ENCODE peak calls at places on chromosomes 16 and 17, in ten cellular contexts. I is NB4, D is left ventricle myocardium inferior, H is fibroblast of the aortic adventitia, L is D721Med, K is GM13976, Z is BE2C, C is OCI-LY7, N is AG04450, B is stomach. Q is an unnamed sample.

GRCh38 chr17:41523787-41524186 is 4.3 kb downstream of the KRT19 start:
- DNase-seq in H (no peak), N (no peak), I (no peak), C (no peak), L (no peak), D (no peak), Z (peak), B (peak), K (no peak), Q (no peak)

GRCh38 chr17:17445925-17446665 is 30.7 kb upstream of the MED9 start:
- DNase-seq in K (no peak), L (no peak), Z (no peak), N (peak), B (peak), C (no peak), I (no peak), D (no peak), H (peak), Q (peak)

GRCh38 chr17:75563063-75563758 is 24.4 kb upstream of the MYO15B start:
- DNase-seq in I (no peak), B (no peak), Z (no peak), D (no peak), C (no peak), L (no peak), N (no peak), H (no peak), K (no peak), Q (no peak)

GRCh38 chr16:16041196-16041892 is 91.9 kb downstream of the ABCC1 start:
- DNase-seq in N (no peak), K (no peak), D (no peak), I (no peak), B (peak), Z (no peak), C (no peak), L (no peak), H (no peak), Q (no peak)

GRCh38 chr17:48215583-48216139 is 108.1 kb downstream of the SNX11 start:
- DNase-seq in C (no peak), D (no peak), K (no peak), Z (peak), N (no peak), L (no peak), H (peak), B (no peak), I (peak), Q (peak)

GRCh38 chr16:8963010-8963824 is 489 bp downstream of the USP7 start:
- DNase-seq in C (peak), B (no peak), K (no peak), N (no peak), L (no peak), I (peak), Z (no peak), H (no peak), D (no peak), Q (no peak)

GRCh38 chr16:12341423-12341822 is 364.9 kb downstream of the SNX29 start:
- DNase-seq in C (no peak), K (no peak), L (no peak), N (no peak), H (peak), D (no peak), I (no peak), B (no peak), Z (no peak), Q (peak)

GRCh38 chr16:53529529-53529928 is 26.5 kb upstream of the AKTIP start:
- DNase-seq in N (no peak), K (no peak), I (no peak), D (no peak), H (no peak), B (no peak), C (no peak), Z (no peak), L (no peak), Q (no peak)

GRCh38 chr16:54059319-54059718 is 227.3 kb downstream of the IRX3 start:
- DNase-seq in N (no peak), L (no peak), H (no peak), I (no peak), K (no peak), D (no peak), B (no peak), Z (peak), C (no peak), Q (no peak)

GRCh38 chr17:80889231-80889896 is 102.3 kb upstream of the CHMP6 start:
- DNase-seq in L (no peak), Z (no peak), D (no peak), I (peak), N (no peak), B (no peak), H (no peak), C (no peak), K (no peak), Q (no peak)

GRCh38 chr16:75566889-75567255 is 693 bp downstream of the GABARAPL2 start:
- DNase-seq in K (peak), H (no peak), L (no peak), Z (peak), D (no peak), I (peak), C (no peak), B (no peak), N (no peak), Q (no peak)

GRCh38 chr16:31085873-31086628 is 2.7 kb downstream of the PRSS53 start:
- DNase-seq in B (no peak), Z (no peak), N (no peak), H (no peak), C (no peak), L (no peak), K (no peak), I (no peak), D (no peak), Q (no peak)

GRCh38 chr17:82524540-82524939 is 5.0 kb downstream of the FOXK2 start:
- DNase-seq in D (no peak), K (no peak), L (no peak), I (no peak), N (no peak), B (no peak), H (no peak), Z (peak), C (no peak), Q (no peak)

GRCh38 chr16:11497329-11497805 is 89.4 kb downstream of the LITAF start:
- DNase-seq in K (no peak), H (peak), N (no peak), Z (peak), B (peak), I (peak), C (no peak), L (no peak), D (peak), Q (peak)

GRCh38 chr17:206941-207560 is 25.6 kb upstream of the DOC2B start:
- DNase-seq in Z (no peak), L (no peak), H (no peak), I (no peak), N (no peak), B (no peak), C (no peak), K (no peak), D (no peak), Q (no peak)

GRCh38 chr16:81532491-81533174 is 88.0 kb downstream of the CMIP start:
- DNase-seq in H (no peak), B (no peak), K (no peak), C (no peak), D (no peak), Z (no peak), N (no peak), L (no peak), I (no peak), Q (no peak)

GRCh38 chr17:57243171-57243622 is 13.1 kb upstream of the MSI2 start:
- DNase-seq in Z (peak), H (peak), N (peak), D (peak), I (peak), C (peak), K (peak), B (peak), L (peak), Q (peak)

GRCh38 chr16:89553733-89554132 is 6.7 kb upstream of the RPL13 start:
- DNase-seq in H (no peak), I (no peak), B (no peak), D (no peak), Z (no peak), L (no peak), N (no peak), K (no peak), C (no peak), Q (no peak)

GRCh38 chr17:37301288-37301687 is 74.5 kb upstream of the C17orf78 start:
- DNase-seq in L (no peak), B (no peak), Z (no peak), C (no peak), H (peak), I (peak), K (no peak), N (no peak), D (no peak), Q (no peak)

GRCh38 chr17:56592487-56593072 is 919 bp upstream of the NOG start:
- DNase-seq in H (peak), Z (peak), B (peak), I (peak), D (peak), N (no peak), L (no peak), C (peak), K (peak), Q (peak)

DNA sequence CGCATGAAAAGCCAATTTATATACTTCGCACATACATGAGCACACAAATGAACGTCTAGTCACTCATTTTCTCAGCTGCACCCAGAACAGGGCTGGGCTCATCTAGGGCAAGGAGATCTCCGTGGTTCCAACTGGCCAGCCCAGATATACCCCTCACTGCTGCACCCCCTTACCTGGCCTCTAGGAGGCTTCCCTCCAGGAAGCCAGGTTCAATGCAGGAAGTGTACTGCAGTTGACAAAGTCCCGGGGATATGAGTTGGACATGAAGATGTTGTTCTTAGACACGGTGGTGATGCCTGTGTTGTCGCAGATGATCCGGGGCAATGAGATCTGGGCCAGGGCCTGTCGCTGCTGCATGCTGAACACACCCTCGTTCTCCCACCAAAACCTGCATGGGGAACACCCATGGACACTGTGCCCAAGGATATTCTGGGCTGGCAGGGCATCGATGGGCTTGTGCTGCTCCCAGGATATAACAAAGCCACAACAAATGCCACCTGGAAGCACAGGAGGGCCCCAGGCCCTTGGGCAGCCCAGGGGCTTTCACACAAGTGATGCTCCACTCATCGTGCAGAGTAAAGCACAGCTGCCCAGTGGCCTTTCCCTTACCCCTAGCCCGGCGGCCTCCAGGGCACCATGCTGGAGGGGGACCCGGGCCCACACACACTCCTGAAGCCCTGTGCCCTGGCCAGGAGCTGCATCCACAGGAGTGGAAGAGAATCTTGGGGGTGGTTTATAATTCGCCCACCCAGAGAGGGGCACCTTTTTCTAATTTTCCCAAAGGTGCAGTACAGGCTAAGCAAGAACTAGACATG is 10.1 kb downstream of the MPO start:
- DNase-seq in B (peak), Z (no peak), I (peak), D (no peak), K (no peak), H (no peak), L (no peak), C (peak), N (no peak), Q (no peak)
- TF ChIP-seq CTCF in B (no peak), Z (peak), I (peak), D (no peak), K (no peak), H (peak), L (no peak), C (peak), N (no peak), Q (peak)

GRCh38 chr17:44220211-44221071 is 966 bp upstream of the UBTF start:
- DNase-seq in C (peak), I (peak), Z (peak), D (peak), L (no peak), H (peak), B (peak), K (peak), N (no peak), Q (no peak)
- TF ChIP-seq CTCF in C (no peak), I (no peak), Z (no peak), D (no peak), L (no peak), H (no peak), B (no peak), K (no peak), N (no peak), Q (no peak)

GRCh38 chr16:82641336-82641984 is 14.7 kb downstream of the CDH13 start:
- DNase-seq in I (no peak), D (no peak), H (peak), N (no peak), K (no peak), B (no peak), Z (no peak), C (peak), L (no peak), Q (peak)
- TF ChIP-seq CTCF in I (peak), D (peak), H (peak), N (peak), K (peak), B (no peak), Z (no peak), C (peak), L (no peak), Q (peak)

DNA sequence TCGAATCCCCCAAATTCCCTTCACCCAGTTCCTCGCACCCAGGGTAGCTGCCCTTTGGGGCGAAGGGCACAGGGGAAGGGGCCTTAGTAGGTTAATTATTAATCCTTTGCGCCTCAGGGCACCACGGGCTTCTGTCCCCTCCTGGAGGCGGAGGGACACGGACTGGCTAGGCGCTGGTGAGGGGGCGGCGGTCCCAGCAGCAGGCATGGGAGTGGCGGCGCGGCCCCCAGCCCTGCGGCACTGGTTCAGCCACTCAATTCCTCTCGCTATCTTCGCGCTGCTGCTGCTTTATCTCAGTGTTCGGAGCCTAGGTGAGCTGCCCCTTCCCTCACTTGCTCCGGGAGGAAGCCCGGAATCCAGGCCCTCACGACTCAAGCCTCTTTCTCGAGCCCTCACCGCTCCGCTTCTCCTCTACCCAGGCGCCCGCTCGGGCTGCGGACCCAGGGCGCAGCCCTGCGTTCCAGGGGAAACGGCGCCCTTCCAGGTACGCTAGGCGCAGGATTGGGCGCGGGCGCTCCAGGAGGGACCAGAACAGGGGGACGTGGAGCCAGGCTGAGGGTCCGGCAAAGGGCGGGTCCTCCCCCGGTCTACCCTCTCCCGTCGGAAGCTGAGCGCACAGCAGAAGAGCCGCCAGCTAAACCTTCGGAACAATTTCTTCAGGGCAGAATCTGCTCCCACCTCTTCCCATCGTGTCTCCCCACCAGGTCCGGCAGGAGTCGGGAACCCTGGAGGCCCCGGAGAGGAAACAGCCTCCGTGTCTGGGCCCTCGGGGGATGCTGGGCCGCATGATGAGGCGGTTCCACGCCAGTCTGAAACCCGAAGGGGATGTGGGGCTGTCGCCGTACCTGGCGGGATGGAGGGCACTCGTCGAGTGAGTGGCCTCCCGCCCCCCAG is at the start of gene GLTPD2:
- DNase-seq in D (no peak), Z (no peak), H (no peak), B (no peak), L (no peak), I (no peak), K (peak), C (no peak), N (no peak), Q (no peak)
- TF ChIP-seq CTCF in D (no peak), Z (no peak), H (no peak), B (no peak), L (no peak), I (no peak), K (no peak), C (no peak), N (no peak), Q (no peak)

GRCh38 chr16:71439531-71439930 is 2.3 kb downstream of the TLE7 start:
- DNase-seq in L (no peak), Z (no peak), C (no peak), I (no peak), H (no peak), K (no peak), B (no peak), N (no peak), D (no peak), Q (no peak)

GRCh38 chr16:71443714-71444113 is 1.9 kb upstream of the TLE7 start:
- DNase-seq in I (no peak), C (no peak), K (no peak), B (no peak), D (no peak), L (no peak), N (no peak), H (no peak), Z (no peak), Q (no peak)

GRCh38 chr16:71441348-71441781 is 489 bp downstream of the TLE7 start:
- DNase-seq in D (no peak), I (no peak), L (no peak), N (no peak), Z (peak), K (no peak), C (no peak), B (no peak), H (no peak), Q (no peak)

GRCh38 chr16:71442041-71442440 is at the start of gene TLE7:
- DNase-seq in H (no peak), Z (no peak), N (no peak), C (no peak), L (no peak), D (no peak), B (no peak), I (no peak), K (no peak), Q (no peak)

GRCh38 chr16:71440669-71441347 is 1.0 kb downstream of the TLE7 start:
- DNase-seq in L (no peak), C (no peak), D (no peak), Z (no peak), H (no peak), N (no peak), I (peak), K (peak), B (no peak), Q (no peak)
- TF ChIP-seq CTCF in L (peak), C (peak), D (no peak), Z (peak), H (no peak), N (no peak), I (peak), K (peak), B (no peak), Q (peak)

GRCh38 chr16:3059723-3060242 is 5.7 kb upstream of the IL32 start:
- DNase-seq in D (no peak), N (no peak), Z (no peak), K (no peak), H (no peak), L (no peak), C (no peak), I (no peak), B (no peak), Q (no peak)

GRCh38 chr16:3057181-3058166 is 8.0 kb upstream of the IL32 start:
- DNase-seq in I (no peak), B (no peak), D (no peak), N (no peak), K (no peak), L (no peak), Z (no peak), H (no peak), C (no peak), Q (no peak)

GRCh38 chr16:3059041-3059722 is 6.3 kb upstream of the IL32 start:
- DNase-seq in I (peak), L (peak), Z (peak), D (peak), N (peak), C (peak), K (peak), B (peak), H (peak), Q (peak)

GRCh38 chr16:3056336-3057180 is 8.9 kb upstream of the IL32 start:
- DNase-seq in N (no peak), I (no peak), H (no peak), D (no peak), Z (no peak), B (no peak), K (no peak), C (no peak), L (no peak), Q (no peak)

DNA sequence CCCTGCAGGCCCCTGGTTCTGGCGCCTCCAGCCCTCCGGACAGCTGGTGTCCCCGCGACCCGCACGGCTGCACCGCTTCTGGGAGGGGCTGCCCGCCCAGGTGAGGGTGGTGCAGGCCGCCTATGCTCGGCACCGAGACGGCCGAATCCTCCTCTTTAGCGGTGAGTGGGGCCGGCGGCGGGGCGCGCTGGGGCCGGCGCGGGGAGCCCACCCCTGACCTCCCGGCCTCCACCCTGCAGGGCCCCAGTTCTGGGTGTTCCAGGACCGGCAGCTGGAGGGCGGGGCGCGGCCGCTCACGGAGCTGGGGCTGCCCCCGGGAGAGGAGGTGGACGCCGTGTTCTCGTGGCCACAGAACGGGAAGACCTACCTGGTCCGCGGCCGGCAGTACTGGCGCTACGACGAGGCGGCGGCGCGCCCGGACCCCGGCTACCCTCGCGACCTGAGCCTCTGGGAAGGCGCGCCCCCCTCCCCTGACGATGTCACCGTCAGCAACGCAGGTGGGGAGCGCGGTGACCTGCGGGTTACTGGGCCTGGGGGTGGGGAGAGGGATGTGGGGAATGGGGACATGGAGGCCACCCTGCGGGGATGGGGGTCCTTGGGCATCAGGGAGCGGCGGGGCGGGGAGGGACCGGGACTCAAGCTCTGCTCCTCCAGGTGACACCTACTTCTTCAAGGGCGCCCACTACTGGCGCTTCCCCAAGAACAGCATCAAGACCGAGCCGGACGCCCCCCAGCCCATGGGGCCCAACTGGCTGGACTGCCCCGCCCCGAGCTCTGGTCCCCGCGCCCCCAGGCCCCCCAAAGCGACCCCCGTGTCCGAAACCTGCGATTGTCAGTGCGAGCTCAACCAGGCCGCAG is 7.0 kb upstream of the IL32 start:
- DNase-seq in N (no peak), H (no peak), Z (peak), L (no peak), C (peak), D (peak), K (peak), I (peak), B (peak), Q (no peak)
- TF ChIP-seq CTCF in N (no peak), H (no peak), Z (no peak), L (no peak), C (no peak), D (no peak), K (peak), I (peak), B (no peak), Q (no peak)

GRCh38 chr17:69417545-69418483 is 3.3 kb downstream of the MAP2K6 start:
- DNase-seq in K (no peak), Z (no peak), I (no peak), L (no peak), N (no peak), D (no peak), H (no peak), C (no peak), B (no peak), Q (no peak)
- TF ChIP-seq CTCF in K (no peak), Z (no peak), I (no peak), L (no peak), N (no peak), D (no peak), H (no peak), C (no peak), B (no peak), Q (no peak)

Q was measured in HFFc6.